ENCODE peak calls at places on chromosomes 12 and 14, in seven cellular contexts. G, D, Y, K, J, V and O are unnamed samples.

GRCh38 chr14:63666326-63666725 is 24.7 kb upstream of the WDR89 start:
- DNase-seq in G (no peak), D (no peak), K (no peak), J (no peak), V (no peak), Y (no peak), O (no peak)

GRCh38 chr14:105043656-105044055 is 21.6 kb downstream of the GPR132 start:
- DNase-seq in Y (no peak), V (no peak), K (no peak), G (no peak), J (no peak), D (no peak), O (no peak)

GRCh38 chr14:43215524-43215923 is 1291.6 kb downstream of the FSCB start:
- DNase-seq in J (no peak), Y (no peak), D (no peak), K (no peak), G (no peak), V (no peak), O (no peak)

GRCh38 chr12:130715996-130716917 is at the start of gene RIMBP2:
- DNase-seq in Y (peak), D (no peak), V (peak), K (no peak), G (peak), J (peak), O (no peak)

GRCh38 chr12:57110189-57111045 is 745 bp downstream of the STAT6 start:
- DNase-seq in Y (peak), J (peak), V (peak), D (peak), G (no peak), K (peak), O (peak)

GRCh38 chr14:91372680-91373495 is 44.7 kb downstream of the CCDC88C start:
- DNase-seq in Y (no peak), V (no peak), G (no peak), K (peak), D (peak), J (no peak), O (peak)

GRCh38 chr14:103871596-103872480 is 24.5 kb upstream of the PPP1R13B start:
- DNase-seq in G (no peak), D (peak), J (no peak), V (peak), Y (peak), K (peak), O (peak)

GRCh38 chr14:66008631-66009030 is 477.5 kb upstream of the CCDC196 start:
- DNase-seq in V (no peak), J (no peak), D (no peak), Y (no peak), G (no peak), K (no peak), O (no peak)

GRCh38 chr12:7375145-7375543 is 68.8 kb downstream of the CD163L1 start:
- DNase-seq in G (no peak), K (no peak), V (no peak), Y (no peak), J (peak), D (no peak), O (no peak)

GRCh38 chr12:49673446-49674317 is 33.5 kb downstream of the FMNL3 start:
- DNase-seq in K (no peak), G (peak), J (peak), Y (peak), D (peak), V (peak), O (peak)

GRCh38 chr12:90677055-90677454 is 277.9 kb downstream of the CCER1 start:
- DNase-seq in Y (no peak), K (no peak), G (no peak), V (no peak), D (no peak), J (no peak), O (no peak)

GRCh38 chr12:91037301-91037700 is 20.5 kb downstream of the KERA start:
- DNase-seq in K (no peak), G (no peak), D (no peak), Y (no peak), J (no peak), V (no peak), O (no peak)

GRCh38 chr14:22466520-22466919 is 122.5 kb downstream of the DAD1 start:
- DNase-seq in D (no peak), J (peak), Y (no peak), K (no peak), G (peak), V (no peak), O (peak)

GRCh38 chr14:101721951-101722661 is 39.4 kb upstream of the PPP2R5C start:
- DNase-seq in Y (no peak), D (no peak), K (peak), G (peak), J (peak), V (no peak), O (peak)

GRCh38 chr12:51863921-51864700 is 15.6 kb upstream of the FIGNL2 start:
- DNase-seq in V (peak), G (no peak), K (no peak), D (no peak), Y (peak), J (no peak), O (no peak)

GRCh38 chr12:27123642-27124041 is 41.3 kb upstream of the C12orf71 start:
- DNase-seq in V (no peak), D (no peak), J (peak), K (no peak), Y (peak), G (peak), O (peak)

GRCh38 chr12:126538888-126539287 is 1473.7 kb downstream of the AACS start:
- DNase-seq in J (no peak), G (no peak), D (no peak), V (no peak), Y (no peak), K (no peak), O (no peak)

GRCh38 chr12:106342397-106343212 is 14.9 kb upstream of the POLR3B start:
- DNase-seq in D (peak), G (peak), V (no peak), K (no peak), J (peak), Y (peak), O (no peak)

GRCh38 chr12:68236421-68237059 is 10.9 kb upstream of the IL26 start:
- DNase-seq in Y (no peak), D (peak), K (peak), J (peak), G (no peak), V (no peak), O (peak)

GRCh38 chr12:132723015-132723763 is 12.5 kb downstream of the PGAM5 start:
- DNase-seq in V (no peak), G (no peak), D (no peak), K (no peak), J (no peak), Y (no peak), O (no peak)

GRCh38 chr14:95467232-95467631 is 49.2 kb downstream of the SYNE3 start:
- DNase-seq in J (no peak), V (no peak), Y (no peak), G (no peak), D (no peak), K (no peak), O (no peak)

GRCh38 chr12:32507559-32508276 is 108.4 kb downstream of the FGD4 start:
- DNase-seq in D (no peak), J (no peak), Y (no peak), V (no peak), K (no peak), G (no peak), O (no peak)

GRCh38 chr14:87430810-87431209 is 562.2 kb downstream of the GALC start:
- DNase-seq in V (no peak), G (peak), D (peak), J (peak), Y (no peak), K (no peak), O (no peak)

GRCh38 chr12:6946033-6946919 is 2.5 kb downstream of the C12orf57 start:
- DNase-seq in G (no peak), D (peak), J (peak), Y (peak), V (peak), K (no peak), O (peak)

GRCh38 chr12:25054783-25055144 is 105.9 kb upstream of the BCAT1 start:
- DNase-seq in G (peak), V (no peak), J (peak), K (peak), Y (no peak), D (no peak), O (no peak)

GRCh38 chr14:61342486-61342885 is 21.1 kb downstream of the PRKCH start:
- DNase-seq in Y (no peak), K (peak), J (no peak), V (no peak), G (no peak), D (no peak), O (no peak)

GRCh38 chr14:25132734-25133422 is 82.9 kb upstream of the STXBP6 start:
- DNase-seq in J (peak), D (peak), V (peak), K (peak), Y (peak), G (peak), O (peak)

GRCh38 chr12:57626111-57626928 is 6.7 kb downstream of the B4GALNT1 start:
- DNase-seq in K (no peak), G (no peak), Y (no peak), D (no peak), V (peak), J (no peak), O (no peak)

GRCh38 chr12:78209851-78210493 is 379.3 kb downstream of the NAV3 start:
- DNase-seq in K (no peak), Y (no peak), G (peak), J (no peak), V (no peak), D (no peak), O (no peak)

GRCh38 chr14:102948698-102949061 is 26.2 kb downstream of the AMN start:
- DNase-seq in D (no peak), G (no peak), V (no peak), K (no peak), J (no peak), Y (no peak), O (no peak)

GRCh38 chr14:55913324-55914035 is 204.7 kb upstream of the PELI2 start:
- DNase-seq in D (no peak), G (peak), K (no peak), Y (no peak), J (no peak), V (no peak), O (no peak)

GRCh38 chr14:106417224-106418049 is 891.1 kb downstream of the TMEM121 start:
- DNase-seq in V (peak), J (no peak), Y (no peak), G (peak), K (peak), D (peak), O (peak)
- TF ChIP-seq CTCF in V (peak), J (peak), Y (peak), G (peak), K (peak), D (peak), O (peak)

GRCh38 chr12:115412821-115413220 is 728.8 kb upstream of the TBX3 start:
- DNase-seq in Y (no peak), J (no peak), V (no peak), G (no peak), K (no peak), D (no peak), O (no peak)
- TF ChIP-seq CTCF in Y (no peak), J (no peak), V (no peak), G (no peak), K (no peak), D (no peak), O (no peak)

GRCh38 chr12:122867701-122868461 is 28.0 kb downstream of the VPS37B start:
- DNase-seq in K (no peak), J (no peak), D (peak), G (no peak), V (no peak), Y (no peak), O (no peak)
- TF ChIP-seq CTCF in K (no peak), J (no peak), D (no peak), G (no peak), V (no peak), Y (peak), O (peak)

GRCh38 chr14:93736378-93737014 is 51.8 kb downstream of the PRIMA1 start:
- DNase-seq in Y (peak), J (no peak), D (no peak), K (no peak), V (no peak), G (no peak), O (peak)
- TF ChIP-seq CTCF in Y (no peak), J (no peak), D (no peak), K (no peak), V (peak), G (no peak), O (peak)

DNA sequence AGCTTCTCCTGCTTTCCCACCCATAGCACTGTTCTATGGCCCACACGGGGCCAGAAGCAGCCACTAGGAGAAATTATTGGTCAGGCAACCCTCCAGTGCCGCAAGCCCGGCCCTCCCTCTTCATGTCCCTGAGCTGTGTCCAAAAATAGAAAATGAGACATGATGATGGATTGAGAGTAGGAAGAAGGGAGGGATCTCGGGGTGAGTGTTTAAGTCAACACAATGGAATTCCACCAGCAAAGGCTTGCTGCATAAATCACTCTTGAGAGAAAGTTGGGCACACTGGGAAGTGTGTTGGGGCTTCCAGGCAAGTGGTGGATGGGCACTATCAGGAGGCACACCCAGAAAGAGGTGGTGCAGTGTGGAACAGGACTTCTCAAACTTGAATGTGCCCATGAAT is 94.2 kb downstream of the LLPH start:
- DNase-seq in K (no peak), V (no peak), G (peak), D (peak), Y (peak), J (peak), O (no peak)
- TF ChIP-seq CTCF in K (no peak), V (no peak), G (peak), D (no peak), Y (no peak), J (no peak), O (no peak)

DNA sequence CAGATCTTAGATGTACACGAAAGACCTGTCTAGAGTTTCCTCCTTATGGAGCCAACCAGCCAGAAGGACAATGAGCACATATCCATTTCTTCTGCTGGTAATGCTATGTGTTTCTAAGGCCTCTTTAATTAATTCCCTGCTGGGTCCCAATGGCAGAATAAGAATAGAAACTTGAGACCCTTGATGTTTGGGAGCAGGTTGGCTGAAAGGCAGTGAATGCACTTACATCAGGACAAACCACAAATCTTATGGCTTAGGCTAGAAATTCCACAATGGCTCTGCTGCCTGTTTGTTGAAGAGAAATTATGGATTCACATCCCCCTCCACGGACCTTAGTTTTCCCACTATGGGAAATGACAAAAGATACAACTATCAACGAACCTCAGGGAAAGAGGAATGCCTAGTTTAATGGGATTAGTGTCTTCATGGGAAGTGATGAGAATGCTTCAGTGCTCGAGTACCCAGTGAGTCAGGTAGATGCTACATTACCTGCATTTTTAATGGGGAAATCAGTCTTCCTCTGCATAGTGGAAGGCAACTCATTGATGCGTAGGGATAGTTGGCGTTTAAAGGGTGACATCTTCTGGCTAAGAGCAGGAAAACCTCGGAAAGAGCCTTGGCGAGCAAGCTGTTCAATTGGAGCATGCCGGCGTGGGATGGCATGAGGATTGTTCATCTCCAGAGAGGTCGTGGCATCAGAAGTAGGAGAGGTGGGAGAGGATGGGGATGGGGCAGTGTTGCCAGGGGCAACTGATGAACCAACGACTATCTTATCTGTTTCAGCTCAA is 46.5 kb downstream of the PAPLN start:
- DNase-seq in V (peak), G (no peak), K (no peak), J (no peak), D (no peak), Y (peak), O (no peak)
- TF ChIP-seq CTCF in V (peak), G (peak), K (no peak), J (no peak), D (no peak), Y (peak), O (no peak)

GRCh38 chr14:54048736-54049135 is 92.1 kb upstream of the BMP4 start:
- DNase-seq in Y (no peak), G (no peak), V (no peak), D (no peak), K (no peak), J (no peak), O (no peak)

GRCh38 chr14:54050759-54051158 is 94.1 kb upstream of the BMP4 start:
- DNase-seq in K (no peak), G (no peak), V (no peak), Y (no peak), D (no peak), J (no peak), O (no peak)

GRCh38 chr14:54047645-54048308 is 91.2 kb upstream of the BMP4 start:
- DNase-seq in K (no peak), Y (no peak), G (no peak), D (no peak), J (no peak), V (no peak), O (no peak)

GRCh38 chr14:54048311-54048710 is 91.7 kb upstream of the BMP4 start:
- DNase-seq in G (no peak), V (no peak), J (no peak), Y (no peak), K (no peak), D (no peak), O (no peak)

GRCh38 chr14:54046250-54046649 is 89.6 kb upstream of the BMP4 start:
- DNase-seq in V (no peak), J (no peak), G (no peak), Y (no peak), K (no peak), D (no peak), O (no peak)
- TF ChIP-seq CTCF in V (no peak), J (no peak), G (no peak), Y (no peak), K (no peak), D (no peak), O (no peak)

GRCh38 chr12:19641235-19642080 is 202.2 kb downstream of the AEBP2 start:
- DNase-seq in D (no peak), K (no peak), G (no peak), Y (no peak), J (no peak), V (no peak), O (no peak)

GRCh38 chr12:19642305-19642704 is 203.0 kb downstream of the AEBP2 start:
- DNase-seq in K (no peak), D (no peak), Y (no peak), G (no peak), J (no peak), V (no peak), O (no peak)

GRCh38 chr12:19646599-19646998 is 207.3 kb downstream of the AEBP2 start:
- DNase-seq in Y (no peak), V (no peak), G (no peak), K (no peak), D (no peak), J (peak), O (no peak)

GRCh38 chr12:19645823-19646222 is 206.5 kb downstream of the AEBP2 start:
- DNase-seq in J (no peak), Y (no peak), K (no peak), V (no peak), G (no peak), D (no peak), O (no peak)

DNA sequence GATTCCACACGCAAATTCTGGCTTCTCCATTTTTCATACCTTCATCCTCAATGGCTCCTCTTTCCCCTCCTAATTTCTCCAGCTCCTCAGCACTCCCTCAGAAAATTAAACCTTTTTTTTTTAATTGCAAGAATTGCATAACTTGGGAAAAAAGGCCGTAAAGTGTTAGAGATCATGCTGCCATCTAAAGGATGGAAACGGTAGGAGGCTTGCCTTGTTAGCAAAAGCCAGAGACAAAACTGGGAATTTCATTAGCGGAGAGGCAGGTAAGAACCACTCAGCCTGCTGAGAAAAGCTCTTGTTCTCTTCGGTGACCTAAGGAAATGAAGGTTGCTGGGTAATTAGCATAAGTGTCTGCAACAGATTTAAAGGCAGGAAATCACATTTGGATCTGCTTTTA is 204.3 kb downstream of the AEBP2 start:
- DNase-seq in D (no peak), J (peak), G (peak), Y (peak), K (no peak), V (no peak), O (no peak)
- TF ChIP-seq CTCF in D (no peak), J (peak), G (peak), Y (peak), K (no peak), V (peak), O (no peak)

GRCh38 chr12:113242018-113242418 is 20.8 kb downstream of the TPCN1 start:
- DNase-seq in J (peak), G (no peak), Y (no peak), V (no peak), K (no peak), D (peak), O (no peak)
- TF ChIP-seq CTCF in J (no peak), G (no peak), Y (no peak), V (no peak), K (no peak), D (no peak), O (no peak)